ENCODE peak calls at places on chromosomes 5 and 9, in five cellular contexts. G is NB4, F is breast epithelium, A is GM12891, T is right lobe of liver. Q is an unnamed sample.

GRCh38 chr5:150144211-150144801 is 11.3 kb downstream of the PDGFRB start:
- DNase-seq in G (peak), F (no peak), A (no peak), T (no peak), Q (no peak)

GRCh38 chr9:36033788-36034187 is 2.9 kb upstream of the RECK start:
- DNase-seq in G (no peak), F (no peak), A (no peak), T (no peak), Q (no peak)

GRCh38 chr5:172096184-172096941 is 89.9 kb upstream of the FBXW11 start:
- DNase-seq in G (no peak), F (no peak), A (no peak), T (no peak), Q (no peak)

GRCh38 chr5:135307143-135307903 is 91.7 kb downstream of the MACROH2A1 start:
- DNase-seq in G (no peak), F (no peak), A (no peak), T (no peak), Q (no peak)

GRCh38 chr5:141567513-141568117 is 51.2 kb downstream of the DIAPH1 start:
- DNase-seq in G (peak), F (no peak), A (no peak), T (no peak), Q (no peak)

GRCh38 chr9:129122133-129122532 is 10.9 kb downstream of the PTPA start:
- DNase-seq in G (no peak), F (no peak), A (no peak), T (no peak), Q (no peak)

GRCh38 chr5:40446910-40447309 is 232.8 kb upstream of the PTGER4 start:
- DNase-seq in G (peak), F (no peak), A (no peak), T (no peak), Q (no peak)

GRCh38 chr9:23769307-23769935 is 56.6 kb downstream of the ELAVL2 start:
- DNase-seq in G (no peak), F (no peak), A (no peak), T (no peak), Q (no peak)

GRCh38 chr9:112755059-112755458 is 4.5 kb downstream of the SNX30 start:
- DNase-seq in G (peak), F (no peak), A (no peak), T (no peak), Q (no peak)

GRCh38 chr5:55062039-55062779 is 38.2 kb downstream of the GZMK start:
- DNase-seq in G (no peak), F (no peak), A (no peak), T (no peak), Q (no peak)

GRCh38 chr5:126454081-126454480 is 30.9 kb downstream of the GRAMD2B start:
- DNase-seq in G (no peak), F (no peak), A (no peak), T (no peak), Q (no peak)

GRCh38 chr5:139294372-139295165 is 1.0 kb downstream of the MATR3 start:
- DNase-seq in G (peak), F (peak), A (no peak), T (peak), Q (peak)
- TF ChIP-seq POLR2A in G (no peak), F (no peak), A (peak), T (no peak), Q (no peak)

DNA sequence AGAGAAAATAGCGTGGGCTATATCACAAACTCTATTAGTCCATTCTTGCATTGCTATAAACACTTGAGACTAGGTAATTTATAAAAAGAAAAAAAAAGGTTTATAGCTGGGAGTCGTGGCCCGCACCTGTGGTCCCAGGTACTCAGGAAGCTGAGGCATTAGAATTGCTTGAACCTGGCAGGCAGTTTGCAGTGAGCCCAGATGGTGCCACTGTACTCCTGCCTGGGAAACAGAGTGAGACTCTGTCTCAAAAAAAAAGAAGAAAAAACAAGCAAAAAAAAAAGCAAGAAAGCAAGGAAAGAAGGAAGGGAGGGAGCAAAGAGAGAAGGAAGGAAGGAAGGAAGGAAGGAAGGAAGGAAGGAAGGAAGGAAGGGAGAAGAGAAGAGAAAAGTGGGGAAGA is 904.2 kb upstream of the EDIL3 start:
- DNase-seq in G (no peak), F (no peak), A (no peak), T (no peak), Q (no peak)
- TF ChIP-seq POLR2A in G (no peak), F (no peak), A (no peak), T (no peak), Q (no peak)

GRCh38 chr9:137580209-137580957 is 1.7 kb upstream of the DPH7 start:
- DNase-seq in G (no peak), F (no peak), A (no peak), T (no peak), Q (no peak)
- TF ChIP-seq POLR2A in G (no peak), F (no peak), A (no peak), T (no peak), Q (no peak)

GRCh38 chr9:95007470-95007869 is 281.0 kb downstream of the AOPEP start:
- DNase-seq in G (no peak), F (no peak), A (no peak), T (no peak), Q (no peak)

GRCh38 chr9:95003694-95004451 is 277.4 kb downstream of the AOPEP start:
- DNase-seq in G (peak), F (no peak), A (peak), T (no peak), Q (no peak)

GRCh38 chr9:95005276-95006141 is 279.0 kb downstream of the AOPEP start:
- DNase-seq in G (no peak), F (no peak), A (no peak), T (no peak), Q (no peak)

GRCh38 chr9:95001720-95002119 is 275.2 kb downstream of the AOPEP start:
- DNase-seq in G (no peak), F (no peak), A (no peak), T (no peak), Q (no peak)

GRCh38 chr9:95004452-95005275 is 278.2 kb downstream of the AOPEP start:
- DNase-seq in G (peak), F (no peak), A (peak), T (peak), Q (no peak)
- TF ChIP-seq POLR2A in G (no peak), F (no peak), A (no peak), T (peak), Q (no peak)

DNA sequence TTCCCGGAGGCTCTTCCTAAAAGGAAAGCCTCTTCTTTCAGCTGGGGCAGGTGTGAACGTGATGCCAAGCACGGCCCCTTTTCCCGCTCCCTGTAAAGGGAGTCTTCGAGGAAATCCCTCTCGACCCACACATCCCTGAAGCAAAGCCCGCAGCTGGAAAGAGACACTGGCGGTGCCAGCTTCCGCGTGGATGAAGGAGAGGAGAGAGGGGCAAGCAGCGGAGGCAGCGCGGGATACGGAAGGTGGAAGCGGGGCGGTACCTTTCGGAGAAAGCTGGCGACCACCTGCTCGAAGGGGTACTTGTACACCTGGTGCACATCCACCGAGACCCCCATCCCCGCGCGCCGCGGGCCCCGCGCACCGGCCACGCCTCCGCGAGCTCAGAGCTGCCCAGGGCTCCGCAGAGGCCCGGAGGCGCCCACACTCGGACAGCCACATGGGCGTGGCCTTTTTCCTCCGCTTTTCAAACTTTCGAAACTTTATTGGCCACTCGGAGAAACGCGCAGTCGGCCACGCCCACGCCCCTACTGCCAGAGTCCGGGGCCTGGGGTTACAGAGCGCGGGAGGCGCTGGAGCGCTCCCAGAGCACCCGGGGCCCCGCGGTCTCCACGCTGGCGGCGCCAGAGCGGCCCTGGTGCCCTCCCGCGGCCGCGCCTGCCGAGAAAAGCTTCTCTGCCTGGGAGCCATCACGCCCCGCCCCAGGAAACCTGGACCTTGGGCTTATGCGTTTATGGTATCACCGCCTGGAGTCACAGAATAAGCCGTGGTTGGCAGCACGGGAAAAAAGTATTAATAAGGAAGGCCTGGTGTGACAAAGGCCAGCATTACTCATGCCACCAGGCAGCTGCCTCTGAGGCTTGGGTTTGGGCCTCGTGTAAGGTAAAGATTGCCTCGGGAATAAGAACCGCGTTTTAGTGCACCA is at the start of gene PRELID2:
- DNase-seq in G (peak), F (peak), A (peak), T (peak), Q (peak)
- TF ChIP-seq POLR2A in G (no peak), F (no peak), A (no peak), T (peak), Q (no peak)

DNA sequence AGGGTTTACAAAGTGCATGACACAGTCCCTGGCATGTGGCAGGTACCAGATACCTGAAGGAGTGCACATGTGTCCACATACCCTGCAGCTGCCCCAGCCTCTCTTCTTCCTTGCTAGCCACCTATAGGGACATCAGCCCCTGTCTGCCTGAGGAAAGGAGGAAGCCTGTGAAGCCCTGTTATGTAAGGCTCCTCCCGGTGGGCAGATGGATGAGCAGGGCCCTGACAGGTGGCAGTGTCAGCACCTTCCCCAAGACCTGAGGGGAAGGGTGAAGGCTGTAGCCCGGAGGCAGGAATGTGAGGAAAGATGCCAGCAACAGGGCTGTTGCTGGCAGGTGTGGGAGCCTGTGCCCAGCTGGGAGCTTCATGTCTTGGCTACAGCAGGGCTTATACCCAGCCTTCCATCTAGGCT is 21.7 kb downstream of the TCF7 start:
- DNase-seq in G (no peak), F (peak), A (no peak), T (no peak), Q (no peak)
- TF ChIP-seq POLR2A in G (no peak), F (no peak), A (no peak), T (no peak), Q (no peak)

DNA sequence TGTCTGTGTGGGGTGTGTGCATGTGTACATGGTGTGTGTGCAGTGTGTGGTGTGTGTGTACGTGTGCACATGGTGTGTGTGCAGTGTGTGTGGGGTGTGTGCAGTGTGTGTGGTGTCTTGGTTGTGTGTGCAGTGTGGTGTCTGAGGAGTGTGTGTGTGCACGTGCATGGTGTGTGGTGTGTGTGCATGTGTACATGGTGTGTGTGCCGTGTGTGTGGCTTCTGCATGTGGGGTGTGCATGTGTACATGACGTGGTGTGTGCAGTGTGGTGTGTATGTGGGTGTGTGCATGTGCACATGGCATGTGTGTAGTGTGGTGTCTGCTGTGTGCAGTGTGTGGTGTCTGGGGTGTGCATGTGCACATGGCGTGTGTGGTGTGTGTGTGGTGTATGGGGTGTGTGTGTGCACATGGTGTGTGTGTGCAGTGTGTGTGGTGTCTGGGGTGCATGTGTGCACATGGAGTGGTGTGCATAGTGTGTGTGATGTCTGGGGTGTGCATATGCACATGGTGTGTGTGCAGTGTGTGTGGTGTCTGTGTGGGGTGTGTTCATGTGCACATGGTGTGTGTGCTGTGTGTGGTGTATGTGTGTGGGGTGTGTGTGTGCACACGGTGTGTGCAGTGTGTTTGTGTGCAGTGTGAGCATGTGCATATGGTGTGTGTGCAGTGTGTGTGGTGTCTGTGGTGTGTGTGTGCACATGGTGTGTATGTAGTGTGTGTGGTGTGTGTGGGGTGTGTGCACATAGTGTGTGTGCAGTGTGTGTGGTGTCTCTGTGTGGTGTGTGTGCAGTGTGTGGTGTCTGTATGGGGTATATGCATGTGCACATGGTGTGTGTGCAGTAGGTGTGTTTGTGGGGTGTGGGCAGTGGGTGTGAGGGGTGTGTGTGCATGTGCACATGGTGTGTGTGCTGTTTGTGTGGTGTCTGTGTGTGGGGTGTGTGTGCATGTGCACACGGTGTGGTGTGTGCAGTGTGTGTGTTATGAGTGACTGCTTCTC is 40.6 kb upstream of the ZNG1F start:
- DNase-seq in G (peak), F (no peak), A (no peak), T (no peak), Q (peak)
- TF ChIP-seq POLR2A in G (no peak), F (no peak), A (no peak), T (no peak), Q (no peak)

GRCh38 chr9:130710822-130711352 is 17.3 kb downstream of the EXOSC2 start:
- DNase-seq in G (no peak), F (no peak), A (no peak), T (no peak), Q (no peak)

GRCh38 chr9:130714586-130715110 is 21.1 kb downstream of the EXOSC2 start:
- DNase-seq in G (no peak), F (no peak), A (no peak), T (no peak), Q (no peak)

GRCh38 chr9:130711469-130711868 is 17.9 kb downstream of the EXOSC2 start:
- DNase-seq in G (no peak), F (no peak), A (no peak), T (no peak), Q (no peak)

GRCh38 chr9:130713286-130713975 is 19.9 kb downstream of the EXOSC2 start:
- DNase-seq in G (peak), F (no peak), A (peak), T (peak), Q (no peak)

DNA sequence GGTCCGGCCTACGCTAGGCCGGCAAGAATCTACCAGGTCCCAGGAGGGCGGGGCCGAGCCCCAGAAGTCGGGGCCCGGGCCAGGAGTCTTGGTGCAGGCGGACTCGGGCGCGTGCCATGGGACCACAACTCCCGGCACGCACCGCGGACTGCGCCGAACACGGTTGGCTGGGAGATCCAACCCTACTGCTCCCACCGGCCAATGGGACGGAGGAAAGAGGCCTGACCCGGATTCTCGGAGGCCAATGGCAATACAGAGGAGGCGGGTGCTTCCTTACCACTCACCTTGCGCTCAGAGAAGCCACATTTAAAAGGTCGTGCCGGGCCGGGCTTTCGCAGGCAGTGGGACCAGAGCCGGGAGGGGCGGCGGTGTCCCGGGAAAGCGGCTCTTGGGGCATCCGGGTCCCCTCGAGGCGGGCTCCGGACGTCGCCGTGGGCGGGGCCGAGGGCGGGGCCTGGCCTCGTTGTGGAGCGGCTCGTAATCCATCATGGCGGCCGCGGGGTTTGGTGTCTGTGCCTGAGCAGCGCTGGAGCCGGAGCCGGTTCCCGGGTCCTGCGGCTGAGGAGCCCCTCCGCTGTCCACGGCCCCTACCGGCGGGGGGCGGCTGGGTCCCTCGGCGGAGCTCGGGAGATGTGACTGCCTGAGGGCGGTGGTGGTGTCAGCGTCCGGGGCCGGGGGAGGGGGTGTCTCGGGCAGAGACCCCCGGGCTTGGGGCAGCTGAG is 19.1 kb downstream of the EXOSC2 start:
- DNase-seq in G (peak), F (peak), A (peak), T (peak), Q (peak)
- TF ChIP-seq POLR2A in G (peak), F (no peak), A (no peak), T (peak), Q (no peak)

GRCh38 chr9:21546949-21547348 is 64.8 kb upstream of the IFNE start:
- DNase-seq in G (no peak), F (no peak), A (no peak), T (no peak), Q (no peak)

GRCh38 chr9:21550392-21550791 is 68.3 kb upstream of the IFNE start:
- DNase-seq in G (no peak), F (no peak), A (no peak), T (no peak), Q (no peak)

GRCh38 chr9:21549890-21550289 is 67.8 kb upstream of the IFNE start:
- DNase-seq in G (no peak), F (no peak), A (no peak), T (no peak), Q (no peak)

GRCh38 chr9:21551401-21551800 is 69.3 kb upstream of the IFNE start:
- DNase-seq in G (no peak), F (no peak), A (no peak), T (no peak), Q (no peak)

DNA sequence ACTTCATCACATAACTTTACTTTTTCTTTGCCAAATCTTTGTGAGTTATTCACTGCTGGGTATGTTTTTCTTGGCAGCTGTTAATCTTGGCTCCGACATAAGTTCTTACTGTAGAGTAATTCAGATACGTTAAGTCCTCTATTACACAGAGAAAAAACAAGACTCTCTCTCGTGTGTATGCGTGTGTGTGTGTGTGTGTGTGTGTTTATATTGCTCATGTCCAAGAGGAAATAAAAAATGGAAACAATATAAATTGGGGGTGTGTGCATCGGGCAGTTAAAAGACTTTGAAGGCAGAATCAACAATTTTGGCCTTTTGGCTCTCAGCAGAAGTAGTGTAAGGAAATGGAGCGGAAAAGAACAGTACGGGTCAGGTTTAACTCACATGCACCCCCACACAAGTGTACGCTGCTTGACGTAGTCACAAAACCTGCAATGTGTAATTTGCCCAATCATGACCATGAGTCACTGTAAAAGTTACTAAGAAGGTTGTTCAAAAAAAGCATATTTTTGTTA is 67.2 kb upstream of the IFNE start:
- DNase-seq in G (no peak), F (no peak), A (no peak), T (no peak), Q (no peak)
- TF ChIP-seq POLR2A in G (no peak), F (no peak), A (no peak), T (no peak), Q (no peak)